ENCODE peak calls at places on chromosome 21, in four cellular contexts. R is endothelial cell; Y is lung; F is activated CD8-positive, alpha-beta T cell treated with anti-CD3 and anti-CD28 coated beads for 36 hours. S is an unnamed sample.

GRCh38 chr21:27622636-27623035 is 655.7 kb upstream of the ADAMTS5 start:
- DNase-seq in Y (no peak), F (no peak), R (no peak), S (no peak)

GRCh38 chr21:41453198-41453597 is 27.2 kb downstream of the MX1 start:
- DNase-seq in F (no peak), Y (no peak), R (no peak), S (no peak)

GRCh38 chr21:18840239-18840638 is 436.7 kb upstream of the TMPRSS15 start:
- DNase-seq in Y (no peak), R (no peak), F (no peak), S (no peak)

GRCh38 chr21:20741445-20741844 is 256.8 kb upstream of the NCAM2 start:
- DNase-seq in F (no peak), R (no peak), Y (no peak), S (no peak)

GRCh38 chr21:39867198-39867650 is at the start of gene PCP4:
- DNase-seq in R (peak), F (peak), Y (peak), S (peak)

GRCh38 chr21:41951876-41952567 is 1.8 kb downstream of the C2CD2 start:
- DNase-seq in Y (no peak), R (no peak), F (no peak), S (no peak)

GRCh38 chr21:27802816-27803475 is 836.1 kb upstream of the ADAMTS5 start:
- DNase-seq in F (peak), Y (peak), R (peak), S (peak)

GRCh38 chr21:28336299-28336698 is 656.4 kb downstream of the LTN1 start:
- DNase-seq in R (no peak), Y (no peak), F (no peak), S (no peak)

GRCh38 chr21:26106562-26106961 is 64.0 kb downstream of the APP start:
- DNase-seq in R (no peak), Y (no peak), F (no peak), S (no peak)

GRCh38 chr21:28124541-28124940 is 868.1 kb downstream of the LTN1 start:
- DNase-seq in F (no peak), R (no peak), Y (no peak), S (no peak)

GRCh38 chr21:39006653-39007417 is 176.4 kb downstream of the PSMG1 start:
- DNase-seq in F (no peak), Y (peak), R (no peak), S (no peak)

GRCh38 chr21:38293765-38294164 is 37.0 kb downstream of the KCNJ15 start:
- DNase-seq in Y (no peak), R (no peak), F (no peak), S (no peak)

GRCh38 chr21:7916329-7917303 is 2604.8 kb upstream of the TPTE start:
- DNase-seq in R (no peak), Y (no peak), F (no peak), S (no peak)

GRCh38 chr21:16589046-16589445 is 859.3 kb downstream of the USP25 start:
- DNase-seq in F (no peak), R (no peak), Y (no peak), S (no peak)

DNA sequence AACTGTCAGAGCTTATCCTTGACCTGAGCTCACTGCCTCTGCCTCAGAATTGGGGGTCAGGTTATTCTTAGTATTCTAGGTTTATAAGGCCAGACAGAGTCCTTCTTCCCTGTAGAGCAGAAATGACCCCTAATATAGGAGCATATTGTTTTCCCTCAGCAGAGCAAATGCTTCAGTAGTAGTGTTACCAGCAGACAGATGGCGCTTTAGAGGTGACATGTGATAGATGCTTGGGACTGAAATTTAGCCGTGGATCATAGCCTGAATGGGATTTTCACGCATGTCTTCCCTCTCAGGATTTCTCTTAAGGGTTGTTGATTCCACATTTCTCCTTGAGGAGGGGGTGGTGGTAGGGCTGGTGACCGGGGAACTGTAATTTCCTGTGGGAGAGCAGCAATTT is 24.5 kb downstream of the ADARB1 start:
- DNase-seq in F (no peak), R (no peak), Y (no peak), S (peak)
- TF ChIP-seq CTCF in F (peak), R (no peak), Y (no peak), S (peak)

GRCh38 chr21:22544747-22545146 is 1546.5 kb downstream of the NCAM2 start:
- DNase-seq in R (no peak), Y (no peak), F (no peak), S (no peak)
- TF ChIP-seq CTCF in R (no peak), Y (no peak), F (no peak), S (no peak)

GRCh38 chr21:31945116-31945515 is 72.3 kb downstream of the HUNK start:
- DNase-seq in Y (no peak), F (no peak), R (no peak), S (no peak)

GRCh38 chr21:31943586-31943985 is 70.8 kb downstream of the HUNK start:
- DNase-seq in R (no peak), Y (no peak), F (no peak), S (no peak)

GRCh38 chr21:31945576-31945975 is 72.8 kb downstream of the HUNK start:
- DNase-seq in R (no peak), Y (no peak), F (no peak), S (no peak)

GRCh38 chr21:31938330-31939301 is 65.8 kb downstream of the HUNK start:
- DNase-seq in Y (no peak), F (no peak), R (no peak), S (no peak)

DNA sequence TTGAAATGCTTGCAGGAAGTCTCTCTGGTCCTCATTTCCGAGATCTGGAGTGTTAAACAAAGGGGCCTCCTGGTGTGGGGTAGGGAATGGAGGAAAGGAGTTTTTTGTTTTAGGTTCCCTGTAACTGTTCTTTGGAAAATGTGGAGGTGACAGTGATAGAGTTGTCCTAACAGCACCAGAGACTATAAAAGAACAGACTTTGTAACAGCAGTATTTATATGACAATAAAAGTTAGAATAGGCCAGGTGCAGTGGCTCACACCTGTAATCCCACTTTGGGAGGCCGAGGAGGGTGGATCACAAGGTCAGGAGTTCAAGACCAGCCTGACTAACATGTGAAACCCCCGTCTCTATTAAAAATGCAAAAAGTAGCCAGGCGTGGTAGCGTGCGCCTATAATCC is 68.9 kb downstream of the HUNK start:
- DNase-seq in Y (no peak), F (no peak), R (no peak), S (no peak)
- TF ChIP-seq CTCF in Y (no peak), F (no peak), R (no peak), S (no peak)

DNA sequence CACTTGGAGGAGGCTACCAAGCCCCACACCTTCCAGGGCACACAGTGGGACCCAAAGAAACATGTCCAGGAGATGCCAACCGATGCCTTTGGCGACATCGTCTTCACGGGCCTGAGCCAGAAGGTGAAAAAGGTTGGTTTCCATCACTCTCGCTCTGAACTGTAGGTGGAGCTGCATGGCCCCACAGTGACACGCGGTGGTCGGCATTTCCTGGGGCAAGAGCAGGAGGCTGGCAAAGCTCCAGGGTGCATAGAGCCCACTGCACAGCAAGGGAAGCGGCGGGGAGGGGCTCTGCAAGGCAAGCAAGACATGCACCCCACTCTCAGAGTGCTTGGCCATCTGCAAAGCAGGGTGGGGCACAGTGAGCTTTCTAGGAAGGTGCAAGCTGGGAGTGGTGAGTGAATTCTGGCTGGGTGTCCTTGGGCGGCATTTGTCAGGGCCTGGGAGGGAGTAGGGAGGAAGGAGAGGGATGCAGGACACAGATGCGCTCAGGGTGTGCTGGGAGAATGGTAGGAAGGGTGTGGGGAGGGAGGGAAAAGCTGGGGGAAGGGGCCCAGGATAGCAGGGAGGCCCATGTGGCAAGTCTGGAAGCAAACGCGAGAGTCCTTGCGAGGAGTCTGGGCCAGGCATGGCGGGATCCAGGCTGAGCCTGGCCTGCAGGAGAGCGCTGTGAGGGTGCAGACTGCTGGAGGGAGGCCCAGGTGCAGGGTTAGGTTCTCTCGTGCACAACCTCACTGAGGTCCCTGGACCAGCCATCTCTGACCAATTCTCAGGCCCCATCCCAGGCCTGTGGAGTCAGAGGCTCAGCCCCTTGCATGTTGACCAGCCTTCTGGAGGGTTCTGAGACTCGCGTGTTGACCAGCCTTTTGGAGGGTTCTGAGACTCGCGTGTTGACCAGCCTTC is 11.0 kb downstream of the TRPM2 start:
- DNase-seq in R (no peak), F (no peak), Y (no peak), S (no peak)
- TF ChIP-seq CTCF in R (no peak), F (no peak), Y (no peak), S (no peak)

GRCh38 chr21:35632711-35633110 is 427.6 kb downstream of the SETD4 start:
- DNase-seq in R (no peak), Y (no peak), F (no peak), S (no peak)
- TF ChIP-seq CTCF in R (no peak), Y (no peak), F (no peak), S (no peak)

GRCh38 chr21:36663033-36663855 is 35.7 kb upstream of the SIM2 start:
- DNase-seq in F (no peak), Y (no peak), R (no peak), S (no peak)

GRCh38 chr21:36664678-36665022 is 34.3 kb upstream of the SIM2 start:
- DNase-seq in F (no peak), R (no peak), Y (no peak), S (no peak)

GRCh38 chr21:36658926-36659325 is 40.0 kb upstream of the SIM2 start:
- DNase-seq in F (no peak), Y (no peak), R (no peak), S (no peak)

GRCh38 chr21:36657999-36658398 is 40.9 kb upstream of the SIM2 start:
- DNase-seq in F (no peak), Y (no peak), R (no peak), S (no peak)

GRCh38 chr21:36661511-36662309 is 37.2 kb upstream of the SIM2 start:
- DNase-seq in F (no peak), R (peak), Y (no peak), S (no peak)
- TF ChIP-seq CTCF in F (peak), R (no peak), Y (no peak), S (no peak)

GRCh38 chr21:35025206-35026152 is 23.6 kb downstream of the RUNX1 start:
- DNase-seq in F (no peak), R (no peak), Y (no peak), S (no peak)
- TF ChIP-seq CTCF in F (no peak), R (no peak), Y (no peak), S (no peak)

DNA sequence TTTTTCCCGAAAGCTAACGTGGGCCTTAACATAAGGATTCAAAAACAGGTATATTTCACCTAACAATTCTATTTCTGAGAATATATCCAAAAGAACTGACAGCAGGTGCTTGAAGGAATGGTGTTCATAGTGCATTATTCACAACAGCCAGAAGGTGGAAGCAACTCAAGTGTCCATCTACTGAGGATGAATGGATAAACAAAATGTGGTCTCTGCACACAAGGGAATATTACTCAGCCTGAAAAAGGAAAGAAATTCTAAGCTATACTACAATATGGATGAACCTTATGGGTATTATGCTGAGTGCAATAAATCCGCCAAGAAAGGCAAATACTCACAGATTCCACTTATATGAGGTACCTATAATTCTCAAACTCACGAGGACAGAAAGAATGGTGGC is 6.1 kb upstream of the RIPPLY3 start:
- DNase-seq in Y (no peak), R (no peak), F (no peak), S (no peak)
- TF ChIP-seq CTCF in Y (no peak), R (no peak), F (no peak), S (no peak)

DNA sequence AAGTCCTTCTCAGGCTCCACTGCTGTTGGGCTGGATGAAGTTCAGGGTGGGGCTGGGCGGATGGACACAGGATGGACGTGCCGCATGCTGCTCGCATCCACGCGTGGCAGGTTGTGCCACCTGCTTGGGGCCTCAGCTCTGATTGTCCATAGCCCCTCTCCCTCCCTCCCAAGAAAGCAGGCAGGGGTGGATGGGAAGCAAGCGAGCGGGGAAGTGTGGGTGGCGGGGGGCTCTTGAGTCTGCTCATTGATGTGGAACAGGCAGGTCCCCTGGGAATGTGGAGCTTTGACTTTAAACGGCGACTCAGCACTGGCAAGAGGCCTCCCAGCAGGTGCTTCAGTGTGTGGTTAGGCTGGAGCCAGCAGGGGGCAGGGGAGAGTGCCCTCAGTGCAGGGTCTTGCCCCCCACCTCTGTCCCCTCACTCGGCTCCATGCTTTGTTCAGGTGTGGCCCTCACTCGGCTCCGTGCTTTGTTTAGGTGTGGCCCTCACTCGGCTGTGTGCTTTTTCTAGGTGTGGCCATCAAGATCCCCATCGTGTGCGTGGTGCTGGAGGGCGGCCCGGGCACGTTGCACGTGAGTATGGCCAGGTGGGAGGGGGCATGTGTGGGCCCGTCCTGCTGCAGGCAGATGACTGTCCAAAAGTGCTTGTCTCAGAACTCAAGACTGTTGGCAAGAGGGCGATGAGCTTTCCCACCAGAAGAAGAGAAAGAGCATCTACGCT is 23.9 kb downstream of the TRPM2 start:
- DNase-seq in F (no peak), R (no peak), Y (no peak), S (no peak)
- TF ChIP-seq CTCF in F (no peak), R (no peak), Y (no peak), S (no peak)

S was measured in GM20000.